ENCODE peak calls at places on chromosome 2, in six cellular contexts. One of them, this sample, is unnamed.

GRCh38 chr2:120745420-120746178 is 9.9 kb downstream of the GLI2 start:
- DNase-seq in brain microvascular endothelial cell: no peak
- DNase-seq in ovary: no peak
- DNase-seq in astrocyte of the spinal cord: no peak
- DNase-seq in keratinocyte: no peak
- DNase-seq in kidney epithelial cell: no peak
- DNase-seq in this sample: no peak

GRCh38 chr2:170610615-170611014 is 104.5 kb upstream of the SP5 start:
- DNase-seq in kidney epithelial cell: no peak
- DNase-seq in keratinocyte: no peak
- DNase-seq in brain microvascular endothelial cell: no peak
- DNase-seq in ovary: no peak
- DNase-seq in astrocyte of the spinal cord: no peak
- DNase-seq in this sample: no peak

GRCh38 chr2:18578033-18578432 is 11.3 kb downstream of the NT5C1B start:
- DNase-seq in keratinocyte: no peak
- DNase-seq in brain microvascular endothelial cell: peak
- DNase-seq in astrocyte of the spinal cord: no peak
- DNase-seq in ovary: no peak
- DNase-seq in kidney epithelial cell: no peak
- DNase-seq in this sample: no peak

GRCh38 chr2:7025098-7025497 is 107.9 kb downstream of the RNF144A start:
- DNase-seq in brain microvascular endothelial cell: no peak
- DNase-seq in keratinocyte: no peak
- DNase-seq in kidney epithelial cell: no peak
- DNase-seq in astrocyte of the spinal cord: no peak
- DNase-seq in ovary: no peak
- DNase-seq in this sample: no peak

GRCh38 chr2:10164611-10165010 is 42.1 kb downstream of the RRM2 start:
- DNase-seq in brain microvascular endothelial cell: no peak
- DNase-seq in ovary: no peak
- DNase-seq in keratinocyte: no peak
- DNase-seq in astrocyte of the spinal cord: no peak
- DNase-seq in kidney epithelial cell: no peak
- DNase-seq in this sample: no peak

GRCh38 chr2:6865346-6866238 is at the start of gene CMPK2:
- DNase-seq in keratinocyte: no peak
- DNase-seq in kidney epithelial cell: no peak
- DNase-seq in brain microvascular endothelial cell: no peak
- DNase-seq in astrocyte of the spinal cord: peak
- DNase-seq in ovary: peak
- DNase-seq in this sample: peak

GRCh38 chr2:218342837-218343236 is 13.8 kb upstream of the CATIP start:
- DNase-seq in brain microvascular endothelial cell: no peak
- DNase-seq in kidney epithelial cell: no peak
- DNase-seq in ovary: no peak
- DNase-seq in keratinocyte: no peak
- DNase-seq in astrocyte of the spinal cord: no peak
- DNase-seq in this sample: no peak

GRCh38 chr2:237922641-237923361 is 44.0 kb upstream of the UBE2F start:
- DNase-seq in brain microvascular endothelial cell: no peak
- DNase-seq in astrocyte of the spinal cord: no peak
- DNase-seq in kidney epithelial cell: no peak
- DNase-seq in ovary: no peak
- DNase-seq in keratinocyte: peak
- DNase-seq in this sample: no peak

GRCh38 chr2:214740867-214741266 is 68.6 kb downstream of the BARD1 start:
- DNase-seq in brain microvascular endothelial cell: no peak
- DNase-seq in kidney epithelial cell: no peak
- DNase-seq in astrocyte of the spinal cord: no peak
- DNase-seq in ovary: no peak
- DNase-seq in keratinocyte: no peak
- DNase-seq in this sample: no peak

GRCh38 chr2:45932278-45932975 is 281.0 kb downstream of the PRKCE start:
- DNase-seq in ovary: no peak
- DNase-seq in astrocyte of the spinal cord: peak
- DNase-seq in brain microvascular endothelial cell: no peak
- DNase-seq in kidney epithelial cell: no peak
- DNase-seq in keratinocyte: peak
- DNase-seq in this sample: no peak

GRCh38 chr2:149020432-149020851 is 18.1 kb upstream of the LYPD6B start:
- DNase-seq in kidney epithelial cell: no peak
- DNase-seq in keratinocyte: no peak
- DNase-seq in brain microvascular endothelial cell: no peak
- DNase-seq in astrocyte of the spinal cord: no peak
- DNase-seq in ovary: no peak
- DNase-seq in this sample: no peak

GRCh38 chr2:226477221-226478120 is 322.1 kb downstream of the IRS1 start:
- DNase-seq in ovary: peak
- DNase-seq in keratinocyte: no peak
- DNase-seq in astrocyte of the spinal cord: no peak
- DNase-seq in brain microvascular endothelial cell: no peak
- DNase-seq in kidney epithelial cell: no peak
- DNase-seq in this sample: peak

GRCh38 chr2:239819974-239820555 is 205.1 kb downstream of the NDUFA10 start:
- DNase-seq in astrocyte of the spinal cord: no peak
- DNase-seq in brain microvascular endothelial cell: peak
- DNase-seq in kidney epithelial cell: no peak
- DNase-seq in ovary: peak
- DNase-seq in keratinocyte: no peak
- DNase-seq in this sample: no peak

GRCh38 chr2:177265834-177266817 is 1.6 kb upstream of the NFE2L2 start:
- DNase-seq in brain microvascular endothelial cell: no peak
- DNase-seq in ovary: no peak
- DNase-seq in astrocyte of the spinal cord: peak
- DNase-seq in keratinocyte: no peak
- DNase-seq in kidney epithelial cell: no peak
- DNase-seq in this sample: no peak

GRCh38 chr2:232927793-232928563 is 57.9 kb downstream of the SNORC start:
- DNase-seq in astrocyte of the spinal cord: no peak
- DNase-seq in kidney epithelial cell: no peak
- DNase-seq in ovary: no peak
- DNase-seq in brain microvascular endothelial cell: no peak
- DNase-seq in keratinocyte: no peak
- DNase-seq in this sample: no peak

GRCh38 chr2:1601064-1601405 is 143.3 kb downstream of the PXDN start:
- DNase-seq in ovary: no peak
- DNase-seq in astrocyte of the spinal cord: no peak
- DNase-seq in brain microvascular endothelial cell: no peak
- DNase-seq in kidney epithelial cell: no peak
- DNase-seq in keratinocyte: no peak
- DNase-seq in this sample: no peak
- TF ChIP-seq CTCF in ovary: no peak
- TF ChIP-seq CTCF in astrocyte of the spinal cord: no peak
- TF ChIP-seq CTCF in brain microvascular endothelial cell: no peak
- TF ChIP-seq CTCF in kidney epithelial cell: no peak
- TF ChIP-seq CTCF in keratinocyte: no peak
- TF ChIP-seq CTCF in this sample: no peak

DNA sequence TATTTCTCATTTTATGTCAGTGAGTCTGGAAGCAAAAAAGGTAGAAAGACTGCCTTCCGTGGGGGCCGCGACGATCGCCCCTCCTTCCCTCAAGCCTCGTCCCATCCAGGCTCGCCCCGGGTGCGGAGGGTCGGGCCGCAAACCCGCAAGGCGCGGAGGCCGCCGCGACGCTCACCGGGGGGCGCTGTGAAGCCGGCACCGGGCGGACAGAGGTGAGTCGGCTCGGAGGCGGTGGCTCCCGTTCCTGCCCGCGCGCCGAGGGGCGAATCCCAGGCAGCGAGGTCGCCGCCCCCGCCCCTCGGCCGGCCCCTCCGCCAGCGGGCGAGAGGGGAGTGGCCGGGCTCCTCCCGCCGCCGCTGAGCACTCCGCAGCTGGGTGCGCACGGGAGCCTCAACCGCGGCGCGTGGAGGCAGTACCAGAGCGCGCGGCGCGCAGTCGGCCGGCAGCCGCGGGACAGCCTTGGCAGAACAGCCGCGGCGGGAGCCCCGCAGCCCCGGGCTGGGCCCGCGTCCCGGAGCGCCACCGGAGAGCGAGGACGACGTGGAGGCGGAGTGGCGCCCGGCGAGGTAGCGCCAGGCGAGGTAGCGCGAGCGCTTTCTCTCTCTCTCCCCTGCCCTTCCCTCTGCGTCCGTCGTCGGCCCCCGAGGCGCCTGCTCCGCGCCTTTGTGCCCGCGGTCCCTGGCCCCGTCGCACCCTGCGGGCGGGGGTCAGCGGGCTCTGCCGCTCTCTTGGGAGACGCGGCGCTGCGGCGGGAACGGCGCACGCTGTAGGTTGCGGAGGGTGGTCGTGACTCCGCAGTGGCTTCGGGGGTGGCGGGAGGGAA is at the start of gene MYO1B:
- DNase-seq in brain microvascular endothelial cell: peak
- DNase-seq in kidney epithelial cell: no peak
- DNase-seq in astrocyte of the spinal cord: peak
- DNase-seq in ovary: peak
- DNase-seq in keratinocyte: no peak
- DNase-seq in this sample: peak
- TF ChIP-seq CTCF in brain microvascular endothelial cell: peak
- TF ChIP-seq CTCF in kidney epithelial cell: peak
- TF ChIP-seq CTCF in astrocyte of the spinal cord: peak
- TF ChIP-seq CTCF in ovary: peak
- TF ChIP-seq CTCF in keratinocyte: peak
- TF ChIP-seq CTCF in this sample: no peak

GRCh38 chr2:64887565-64887964 is 101.6 kb upstream of the SLC1A4 start:
- DNase-seq in brain microvascular endothelial cell: no peak
- DNase-seq in ovary: no peak
- DNase-seq in keratinocyte: no peak
- DNase-seq in astrocyte of the spinal cord: no peak
- DNase-seq in kidney epithelial cell: no peak
- DNase-seq in this sample: no peak

GRCh38 chr2:64889803-64890202 is 99.4 kb upstream of the SLC1A4 start:
- DNase-seq in kidney epithelial cell: no peak
- DNase-seq in brain microvascular endothelial cell: no peak
- DNase-seq in astrocyte of the spinal cord: no peak
- DNase-seq in keratinocyte: no peak
- DNase-seq in ovary: no peak
- DNase-seq in this sample: no peak

DNA sequence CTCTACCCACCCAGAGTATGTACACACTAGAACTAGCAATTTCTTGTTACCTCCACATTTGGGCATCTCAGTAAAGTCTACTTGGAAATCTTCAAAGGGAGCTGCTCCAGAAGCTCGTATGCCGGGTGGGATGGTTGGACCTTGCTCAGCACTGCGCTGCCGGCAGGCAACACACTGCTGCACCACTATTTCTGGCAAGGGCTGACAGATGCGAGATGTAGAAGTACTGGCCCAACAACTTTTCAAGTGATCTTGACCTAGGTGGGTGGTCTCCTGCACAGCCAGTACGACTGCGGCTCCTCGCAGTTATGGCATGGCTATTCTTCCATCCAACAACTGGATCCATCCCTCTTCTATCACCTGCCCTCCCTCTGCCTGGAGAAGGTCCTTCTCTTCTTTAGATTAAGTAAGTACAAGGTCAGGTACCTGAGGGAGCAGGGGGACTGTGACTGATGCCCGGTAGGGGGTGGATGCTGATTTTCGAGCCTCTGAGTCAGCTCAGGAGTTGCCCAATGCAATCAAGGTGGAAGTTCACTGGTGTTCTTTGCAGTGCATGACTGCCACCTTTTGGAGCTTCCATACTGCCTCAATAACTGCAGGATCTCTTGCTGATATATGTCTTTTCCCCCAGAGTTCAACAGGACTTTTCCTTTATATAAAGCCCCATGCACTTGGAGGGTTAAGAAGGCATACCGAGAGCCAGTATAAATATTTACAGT is 100.4 kb upstream of the SLC1A4 start:
- DNase-seq in brain microvascular endothelial cell: peak
- DNase-seq in keratinocyte: peak
- DNase-seq in astrocyte of the spinal cord: peak
- DNase-seq in kidney epithelial cell: no peak
- DNase-seq in ovary: no peak
- DNase-seq in this sample: no peak
- TF ChIP-seq CTCF in brain microvascular endothelial cell: peak
- TF ChIP-seq CTCF in keratinocyte: peak
- TF ChIP-seq CTCF in astrocyte of the spinal cord: peak
- TF ChIP-seq CTCF in kidney epithelial cell: peak
- TF ChIP-seq CTCF in ovary: no peak
- TF ChIP-seq CTCF in this sample: no peak

GRCh38 chr2:16126969-16127940 is 186.9 kb downstream of the MYCN start:
- DNase-seq in brain microvascular endothelial cell: no peak
- DNase-seq in keratinocyte: no peak
- DNase-seq in ovary: no peak
- DNase-seq in kidney epithelial cell: no peak
- DNase-seq in astrocyte of the spinal cord: no peak
- DNase-seq in this sample: peak
- TF ChIP-seq CTCF in brain microvascular endothelial cell: no peak
- TF ChIP-seq CTCF in keratinocyte: no peak
- TF ChIP-seq CTCF in ovary: no peak
- TF ChIP-seq CTCF in kidney epithelial cell: no peak
- TF ChIP-seq CTCF in astrocyte of the spinal cord: no peak
- TF ChIP-seq CTCF in this sample: no peak

GRCh38 chr2:164287041-164287440 is 334.2 kb downstream of the GRB14 start:
- DNase-seq in ovary: no peak
- DNase-seq in keratinocyte: no peak
- DNase-seq in kidney epithelial cell: no peak
- DNase-seq in astrocyte of the spinal cord: no peak
- DNase-seq in brain microvascular endothelial cell: no peak
- DNase-seq in this sample: no peak
- TF ChIP-seq CTCF in ovary: no peak
- TF ChIP-seq CTCF in keratinocyte: no peak
- TF ChIP-seq CTCF in kidney epithelial cell: no peak
- TF ChIP-seq CTCF in astrocyte of the spinal cord: no peak
- TF ChIP-seq CTCF in brain microvascular endothelial cell: no peak
- TF ChIP-seq CTCF in this sample: no peak

GRCh38 chr2:204152616-204153015 is 216.1 kb downstream of the ICOS start:
- DNase-seq in keratinocyte: no peak
- DNase-seq in brain microvascular endothelial cell: no peak
- DNase-seq in astrocyte of the spinal cord: peak
- DNase-seq in kidney epithelial cell: no peak
- DNase-seq in ovary: no peak
- DNase-seq in this sample: no peak

GRCh38 chr2:204154863-204155262 is 218.3 kb downstream of the ICOS start:
- DNase-seq in keratinocyte: no peak
- DNase-seq in ovary: no peak
- DNase-seq in kidney epithelial cell: no peak
- DNase-seq in astrocyte of the spinal cord: no peak
- DNase-seq in brain microvascular endothelial cell: no peak
- DNase-seq in this sample: no peak

GRCh38 chr2:204160991-204161390 is 224.4 kb downstream of the ICOS start:
- DNase-seq in astrocyte of the spinal cord: no peak
- DNase-seq in brain microvascular endothelial cell: no peak
- DNase-seq in ovary: no peak
- DNase-seq in kidney epithelial cell: no peak
- DNase-seq in keratinocyte: no peak
- DNase-seq in this sample: no peak

DNA sequence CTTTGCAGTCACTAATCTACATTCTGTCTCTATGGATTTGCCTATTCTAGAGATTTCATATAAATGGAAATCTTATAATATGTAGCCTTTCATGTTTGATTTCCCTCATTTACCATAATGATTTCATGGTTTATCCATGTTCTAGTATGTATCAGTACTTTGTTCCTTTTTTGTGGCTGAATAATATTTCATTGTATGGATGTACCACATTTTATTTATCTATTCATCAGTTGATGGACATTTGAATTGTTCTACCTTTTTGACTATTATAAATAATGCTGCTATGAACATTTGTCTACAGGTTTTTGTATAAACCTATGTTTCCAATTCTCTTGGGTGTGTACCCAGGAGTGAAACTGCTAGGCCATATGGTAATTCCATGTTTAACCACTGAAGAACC is 221.1 kb downstream of the ICOS start:
- DNase-seq in keratinocyte: no peak
- DNase-seq in kidney epithelial cell: no peak
- DNase-seq in ovary: no peak
- DNase-seq in brain microvascular endothelial cell: no peak
- DNase-seq in astrocyte of the spinal cord: no peak
- DNase-seq in this sample: no peak
- TF ChIP-seq CTCF in keratinocyte: no peak
- TF ChIP-seq CTCF in kidney epithelial cell: no peak
- TF ChIP-seq CTCF in ovary: no peak
- TF ChIP-seq CTCF in brain microvascular endothelial cell: no peak
- TF ChIP-seq CTCF in astrocyte of the spinal cord: no peak
- TF ChIP-seq CTCF in this sample: no peak

GRCh38 chr2:109715302-109715937 is 78.7 kb upstream of the RGPD5 start:
- DNase-seq in kidney epithelial cell: no peak
- DNase-seq in keratinocyte: no peak
- DNase-seq in brain microvascular endothelial cell: no peak
- DNase-seq in astrocyte of the spinal cord: no peak
- DNase-seq in ovary: no peak
- DNase-seq in this sample: no peak
- TF ChIP-seq CTCF in kidney epithelial cell: peak
- TF ChIP-seq CTCF in keratinocyte: peak
- TF ChIP-seq CTCF in brain microvascular endothelial cell: peak
- TF ChIP-seq CTCF in astrocyte of the spinal cord: peak
- TF ChIP-seq CTCF in ovary: no peak
- TF ChIP-seq CTCF in this sample: no peak

This sample was measured in tibial nerve.